ENCODE peak calls at places on chromosomes 12 and 14, in seven cellular contexts. One of them, this sample, is unnamed.

GRCh38 chr12:82800185-82800584 is 113.5 kb downstream of the TMTC2 start:
- DNase-seq in neural progenitor cell: no peak
- DNase-seq in GM23338: no peak
- DNase-seq in SK-N-SH: peak; percentile 74
- DNase-seq in HCT116: no peak
- DNase-seq in PC-3: no peak
- DNase-seq in MM.1S: no peak
- DNase-seq in this sample: no peak

GRCh38 chr12:25730489-25731349 is 177.6 kb upstream of the LMNTD1 start:
- DNase-seq in neural progenitor cell: peak; percentile 8
- DNase-seq in GM23338: peak; percentile 41
- DNase-seq in SK-N-SH: no peak
- DNase-seq in HCT116: no peak
- DNase-seq in PC-3: peak; percentile 25
- DNase-seq in MM.1S: no peak
- DNase-seq in this sample: no peak

GRCh38 chr14:103998027-103998426 is 55.7 kb upstream of the RD3L start:
- DNase-seq in neural progenitor cell: no peak
- DNase-seq in GM23338: no peak
- DNase-seq in SK-N-SH: no peak
- DNase-seq in HCT116: no peak
- DNase-seq in PC-3: no peak
- DNase-seq in MM.1S: no peak
- DNase-seq in this sample: no peak

GRCh38 chr14:49659526-49660455 is 24.7 kb upstream of the DNAAF2 start:
- DNase-seq in neural progenitor cell: no peak
- DNase-seq in GM23338: no peak
- DNase-seq in SK-N-SH: no peak
- DNase-seq in HCT116: no peak
- DNase-seq in PC-3: peak; percentile 92
- DNase-seq in MM.1S: no peak
- DNase-seq in this sample: no peak

GRCh38 chr14:38208825-38209562 is 1.3 kb downstream of the SSTR1 start:
- DNase-seq in neural progenitor cell: peak; percentile 63
- DNase-seq in GM23338: peak; percentile 70
- DNase-seq in SK-N-SH: no peak
- DNase-seq in HCT116: no peak
- DNase-seq in PC-3: no peak
- DNase-seq in MM.1S: no peak
- DNase-seq in this sample: peak; percentile 90

GRCh38 chr12:90152897-90153624 is 444.4 kb upstream of the ATP2B1 start:
- DNase-seq in neural progenitor cell: peak; percentile 54
- DNase-seq in GM23338: no peak
- DNase-seq in SK-N-SH: no peak
- DNase-seq in HCT116: no peak
- DNase-seq in PC-3: peak; percentile 64
- DNase-seq in MM.1S: no peak
- DNase-seq in this sample: peak; percentile 47

GRCh38 chr12:2284321-2284813 is 231.6 kb downstream of the CACNA1C start:
- DNase-seq in neural progenitor cell: no peak
- DNase-seq in GM23338: no peak
- DNase-seq in SK-N-SH: peak; percentile 62
- DNase-seq in HCT116: no peak
- DNase-seq in PC-3: no peak
- DNase-seq in MM.1S: no peak
- DNase-seq in this sample: peak; percentile 91

GRCh38 chr12:43847427-43847826 is 11.5 kb downstream of the TMEM117 start:
- DNase-seq in neural progenitor cell: no peak
- DNase-seq in GM23338: no peak
- DNase-seq in SK-N-SH: no peak
- DNase-seq in HCT116: no peak
- DNase-seq in PC-3: peak; percentile 89
- DNase-seq in MM.1S: no peak
- DNase-seq in this sample: peak; percentile 75

GRCh38 chr12:27576667-27577347 is 52.8 kb downstream of the PPFIBP1 start:
- DNase-seq in neural progenitor cell: no peak
- DNase-seq in GM23338: no peak
- DNase-seq in SK-N-SH: no peak
- DNase-seq in HCT116: no peak
- DNase-seq in PC-3: no peak
- DNase-seq in MM.1S: no peak
- DNase-seq in this sample: no peak

GRCh38 chr14:64303471-64303917 is 9.3 kb upstream of the ESR2 start:
- DNase-seq in neural progenitor cell: peak; percentile 72
- DNase-seq in GM23338: peak; percentile 94
- DNase-seq in SK-N-SH: peak; percentile 65
- DNase-seq in HCT116: peak; percentile 74
- DNase-seq in PC-3: peak; percentile 82
- DNase-seq in MM.1S: peak; percentile 42
- DNase-seq in this sample: peak; percentile 62

GRCh38 chr12:60148831-60149230 is 553.0 kb downstream of the SLC16A7 start:
- DNase-seq in neural progenitor cell: no peak
- DNase-seq in GM23338: no peak
- DNase-seq in SK-N-SH: no peak
- DNase-seq in HCT116: peak; percentile 4
- DNase-seq in PC-3: peak; percentile 92
- DNase-seq in MM.1S: no peak
- DNase-seq in this sample: peak; percentile 93

GRCh38 chr12:452667-453210 is 7.0 kb upstream of the B4GALNT3 start:
- DNase-seq in neural progenitor cell: no peak
- DNase-seq in GM23338: no peak
- DNase-seq in SK-N-SH: no peak
- DNase-seq in HCT116: no peak
- DNase-seq in PC-3: no peak
- DNase-seq in MM.1S: peak; percentile 65
- DNase-seq in this sample: peak; percentile 17

GRCh38 chr14:90354551-90355298 is 23.0 kb upstream of the NRDE2 start:
- DNase-seq in neural progenitor cell: no peak
- DNase-seq in GM23338: no peak
- DNase-seq in SK-N-SH: no peak
- DNase-seq in HCT116: no peak
- DNase-seq in PC-3: no peak
- DNase-seq in MM.1S: no peak
- DNase-seq in this sample: no peak

GRCh38 chr14:77088219-77088618 is 9.8 kb upstream of the CIPC start:
- DNase-seq in neural progenitor cell: peak; percentile 49
- DNase-seq in GM23338: peak; percentile 100
- DNase-seq in SK-N-SH: no peak
- DNase-seq in HCT116: peak; percentile 71
- DNase-seq in PC-3: peak; percentile 100
- DNase-seq in MM.1S: no peak
- DNase-seq in this sample: no peak

GRCh38 chr14:88256997-88257755 is 65.9 kb downstream of the KCNK10 start:
- DNase-seq in neural progenitor cell: no peak
- DNase-seq in GM23338: no peak
- DNase-seq in SK-N-SH: no peak
- DNase-seq in HCT116: no peak
- DNase-seq in PC-3: no peak
- DNase-seq in MM.1S: no peak
- DNase-seq in this sample: no peak

GRCh38 chr14:65639216-65639615 is 226.7 kb downstream of the FUT8 start:
- DNase-seq in neural progenitor cell: no peak
- DNase-seq in GM23338: no peak
- DNase-seq in SK-N-SH: no peak
- DNase-seq in HCT116: no peak
- DNase-seq in PC-3: peak; percentile 59
- DNase-seq in MM.1S: no peak
- DNase-seq in this sample: no peak

GRCh38 chr12:124006582-124007170 is 33.7 kb downstream of the ZNF664 start:
- DNase-seq in neural progenitor cell: no peak
- DNase-seq in GM23338: no peak
- DNase-seq in SK-N-SH: no peak
- DNase-seq in HCT116: no peak
- DNase-seq in PC-3: no peak
- DNase-seq in MM.1S: peak; percentile 78
- DNase-seq in this sample: no peak

GRCh38 chr14:89708982-89709381 is 245.5 kb downstream of the EFCAB11 start:
- DNase-seq in neural progenitor cell: no peak
- DNase-seq in GM23338: no peak
- DNase-seq in SK-N-SH: no peak
- DNase-seq in HCT116: no peak
- DNase-seq in PC-3: no peak
- DNase-seq in MM.1S: no peak
- DNase-seq in this sample: no peak

GRCh38 chr12:12008931-12009611 is 61.7 kb upstream of the BCL2L14 start:
- DNase-seq in neural progenitor cell: peak; percentile 90
- DNase-seq in GM23338: peak; percentile 86
- DNase-seq in SK-N-SH: no peak
- DNase-seq in HCT116: no peak
- DNase-seq in PC-3: peak; percentile 88
- DNase-seq in MM.1S: no peak
- DNase-seq in this sample: peak; percentile 73

GRCh38 chr12:25089738-25090137 is 105.2 kb downstream of the DNAI7 start:
- DNase-seq in neural progenitor cell: no peak
- DNase-seq in GM23338: no peak
- DNase-seq in SK-N-SH: no peak
- DNase-seq in HCT116: no peak
- DNase-seq in PC-3: peak; percentile 47
- DNase-seq in MM.1S: peak; percentile 15
- DNase-seq in this sample: no peak

GRCh38 chr14:94540031-94540794 is 21.0 kb upstream of the SERPINA4 start:
- DNase-seq in neural progenitor cell: peak; percentile 19
- DNase-seq in GM23338: no peak
- DNase-seq in SK-N-SH: no peak
- DNase-seq in HCT116: no peak
- DNase-seq in PC-3: no peak
- DNase-seq in MM.1S: no peak
- DNase-seq in this sample: peak; percentile 13
- TF ChIP-seq EZH2phosphoT487 in neural progenitor cell: no peak
- TF ChIP-seq EZH2phosphoT487 in GM23338: no peak
- TF ChIP-seq EZH2phosphoT487 in SK-N-SH: no peak
- TF ChIP-seq EZH2phosphoT487 in HCT116: no peak
- TF ChIP-seq EZH2phosphoT487 in PC-3: no peak
- TF ChIP-seq EZH2phosphoT487 in MM.1S: no peak
- TF ChIP-seq EZH2phosphoT487 in this sample: no peak

GRCh38 chr14:67490201-67490600 is 1.7 kb upstream of the TMEM229B start:
- DNase-seq in neural progenitor cell: no peak
- DNase-seq in GM23338: no peak
- DNase-seq in SK-N-SH: no peak
- DNase-seq in HCT116: no peak
- DNase-seq in PC-3: no peak
- DNase-seq in MM.1S: no peak
- DNase-seq in this sample: no peak

GRCh38 chr14:67492538-67492937 is 4.0 kb upstream of the TMEM229B start:
- DNase-seq in neural progenitor cell: no peak
- DNase-seq in GM23338: no peak
- DNase-seq in SK-N-SH: no peak
- DNase-seq in HCT116: no peak
- DNase-seq in PC-3: no peak
- DNase-seq in MM.1S: no peak
- DNase-seq in this sample: no peak

GRCh38 chr14:67491285-67491684 is 2.8 kb upstream of the TMEM229B start:
- DNase-seq in neural progenitor cell: no peak
- DNase-seq in GM23338: peak; percentile 38
- DNase-seq in SK-N-SH: no peak
- DNase-seq in HCT116: no peak
- DNase-seq in PC-3: no peak
- DNase-seq in MM.1S: no peak
- DNase-seq in this sample: no peak

GRCh38 chr14:67493092-67493717 is 4.7 kb upstream of the TMEM229B start:
- DNase-seq in neural progenitor cell: no peak
- DNase-seq in GM23338: peak; percentile 27
- DNase-seq in SK-N-SH: no peak
- DNase-seq in HCT116: no peak
- DNase-seq in PC-3: no peak
- DNase-seq in MM.1S: peak; percentile 20
- DNase-seq in this sample: no peak

GRCh38 chr14:67491741-67492504 is 3.4 kb upstream of the TMEM229B start:
- DNase-seq in neural progenitor cell: peak; percentile 62
- DNase-seq in GM23338: no peak
- DNase-seq in SK-N-SH: peak; percentile 73
- DNase-seq in HCT116: no peak
- DNase-seq in PC-3: no peak
- DNase-seq in MM.1S: no peak
- DNase-seq in this sample: peak; percentile 27
- TF ChIP-seq EZH2phosphoT487 in neural progenitor cell: no peak
- TF ChIP-seq EZH2phosphoT487 in GM23338: no peak
- TF ChIP-seq EZH2phosphoT487 in SK-N-SH: no peak
- TF ChIP-seq EZH2phosphoT487 in HCT116: no peak
- TF ChIP-seq EZH2phosphoT487 in PC-3: no peak
- TF ChIP-seq EZH2phosphoT487 in MM.1S: no peak
- TF ChIP-seq EZH2phosphoT487 in this sample: no peak

GRCh38 chr14:91363776-91364523 is 53.7 kb downstream of the CCDC88C start:
- DNase-seq in neural progenitor cell: no peak
- DNase-seq in GM23338: no peak
- DNase-seq in SK-N-SH: no peak
- DNase-seq in HCT116: no peak
- DNase-seq in PC-3: no peak
- DNase-seq in MM.1S: peak; percentile 52
- DNase-seq in this sample: no peak
- TF ChIP-seq EZH2phosphoT487 in neural progenitor cell: no peak
- TF ChIP-seq EZH2phosphoT487 in GM23338: no peak
- TF ChIP-seq EZH2phosphoT487 in SK-N-SH: no peak
- TF ChIP-seq EZH2phosphoT487 in HCT116: no peak
- TF ChIP-seq EZH2phosphoT487 in PC-3: no peak
- TF ChIP-seq EZH2phosphoT487 in MM.1S: no peak
- TF ChIP-seq EZH2phosphoT487 in this sample: no peak

GRCh38 chr12:52364061-52364460 is 3.2 kb downstream of the KRT85 start:
- DNase-seq in neural progenitor cell: no peak
- DNase-seq in GM23338: no peak
- DNase-seq in SK-N-SH: no peak
- DNase-seq in HCT116: no peak
- DNase-seq in PC-3: no peak
- DNase-seq in MM.1S: no peak
- DNase-seq in this sample: no peak

GRCh38 chr12:52361553-52361952 is 5.7 kb downstream of the KRT85 start:
- DNase-seq in neural progenitor cell: no peak
- DNase-seq in GM23338: no peak
- DNase-seq in SK-N-SH: no peak
- DNase-seq in HCT116: no peak
- DNase-seq in PC-3: no peak
- DNase-seq in MM.1S: no peak
- DNase-seq in this sample: no peak

GRCh38 chr12:52360663-52361271 is 6.5 kb downstream of the KRT85 start:
- DNase-seq in neural progenitor cell: no peak
- DNase-seq in GM23338: no peak
- DNase-seq in SK-N-SH: no peak
- DNase-seq in HCT116: no peak
- DNase-seq in PC-3: no peak
- DNase-seq in MM.1S: no peak
- DNase-seq in this sample: no peak

GRCh38 chr12:52363111-52363679 is 4.1 kb downstream of the KRT85 start:
- DNase-seq in neural progenitor cell: no peak
- DNase-seq in GM23338: no peak
- DNase-seq in SK-N-SH: no peak
- DNase-seq in HCT116: no peak
- DNase-seq in PC-3: no peak
- DNase-seq in MM.1S: no peak
- DNase-seq in this sample: no peak

DNA sequence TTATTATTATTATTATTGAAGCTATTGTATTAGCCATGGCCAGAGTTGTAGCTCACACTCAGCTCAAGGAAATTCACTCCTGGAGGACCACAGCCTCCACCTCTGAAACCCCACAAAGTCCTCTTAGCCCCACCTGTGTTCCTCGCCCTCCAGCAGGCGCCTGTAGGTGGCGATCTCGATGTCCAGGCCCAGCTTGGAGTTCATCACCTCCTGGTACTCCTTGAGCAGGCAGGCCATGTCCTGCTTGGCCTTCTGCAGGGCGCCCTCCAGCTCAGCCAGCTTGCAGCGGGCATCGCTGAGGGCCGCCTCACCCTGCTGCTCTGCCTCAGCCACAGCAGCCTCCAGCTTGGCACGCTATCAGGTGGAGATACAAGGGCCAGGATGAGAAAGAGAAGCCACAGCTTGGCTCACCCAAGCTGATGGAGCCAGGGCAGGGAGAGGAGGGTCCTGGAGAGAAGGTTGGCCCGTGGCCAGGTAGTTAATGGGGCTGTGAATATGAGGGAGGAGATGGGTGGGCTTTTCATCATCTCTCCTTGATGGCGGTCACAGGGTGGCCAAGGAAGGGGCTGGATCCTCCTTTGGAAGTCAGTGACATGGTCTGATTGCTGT is 5.1 kb downstream of the KRT85 start:
- DNase-seq in neural progenitor cell: no peak
- DNase-seq in GM23338: peak; percentile 34
- DNase-seq in SK-N-SH: no peak
- DNase-seq in HCT116: no peak
- DNase-seq in PC-3: no peak
- DNase-seq in MM.1S: no peak
- DNase-seq in this sample: no peak
- TF ChIP-seq EZH2phosphoT487 in neural progenitor cell: no peak
- TF ChIP-seq EZH2phosphoT487 in GM23338: no peak
- TF ChIP-seq EZH2phosphoT487 in SK-N-SH: no peak
- TF ChIP-seq EZH2phosphoT487 in HCT116: no peak
- TF ChIP-seq EZH2phosphoT487 in PC-3: no peak
- TF ChIP-seq EZH2phosphoT487 in MM.1S: no peak
- TF ChIP-seq EZH2phosphoT487 in this sample: no peak